ENCODE peak calls at places on chromosomes 1 and 21, in five cellular contexts. One of them, this sample, is unnamed.

GRCh38 chr1:75264112-75264511 is 129.9 kb downstream of the LHX8 start:
- DNase-seq in fibroblast of mammary gland: no peak
- DNase-seq in GM20000: no peak
- DNase-seq in tibial artery: no peak
- DNase-seq in body of pancreas: peak
- DNase-seq in this sample: no peak

GRCh38 chr1:46110521-46110920 is 21.9 kb downstream of the PIK3R3 start:
- DNase-seq in tibial artery: no peak
- DNase-seq in fibroblast of mammary gland: no peak
- DNase-seq in body of pancreas: no peak
- DNase-seq in GM20000: no peak
- DNase-seq in this sample: no peak

GRCh38 chr1:7722670-7723012 is 48.5 kb upstream of the VAMP3 start:
- DNase-seq in GM20000: no peak
- DNase-seq in tibial artery: no peak
- DNase-seq in body of pancreas: no peak
- DNase-seq in fibroblast of mammary gland: no peak
- DNase-seq in this sample: no peak

GRCh38 chr1:225409051-225409450 is 18.8 kb downstream of the LBR start:
- DNase-seq in GM20000: no peak
- DNase-seq in tibial artery: no peak
- DNase-seq in body of pancreas: no peak
- DNase-seq in fibroblast of mammary gland: no peak
- DNase-seq in this sample: no peak

GRCh38 chr1:150559627-150560010 is 10.4 kb downstream of the ADAMTSL4 start:
- DNase-seq in GM20000: no peak
- DNase-seq in fibroblast of mammary gland: no peak
- DNase-seq in body of pancreas: no peak
- DNase-seq in tibial artery: no peak
- DNase-seq in this sample: no peak

GRCh38 chr1:226874579-226875425 is 4.4 kb downstream of the PSEN2 start:
- DNase-seq in body of pancreas: no peak
- DNase-seq in fibroblast of mammary gland: no peak
- DNase-seq in GM20000: no peak
- DNase-seq in tibial artery: peak
- DNase-seq in this sample: no peak

GRCh38 chr1:3460653-3461237 is 6.3 kb downstream of the ARHGEF16 start:
- DNase-seq in fibroblast of mammary gland: no peak
- DNase-seq in body of pancreas: peak
- DNase-seq in GM20000: no peak
- DNase-seq in tibial artery: no peak
- DNase-seq in this sample: no peak

GRCh38 chr1:12001249-12001917 is 17.9 kb upstream of the MIIP start:
- DNase-seq in GM20000: no peak
- DNase-seq in body of pancreas: no peak
- DNase-seq in fibroblast of mammary gland: peak
- DNase-seq in tibial artery: no peak
- DNase-seq in this sample: no peak

GRCh38 chr1:9542425-9542824 is 3.2 kb downstream of the SLC25A33 start:
- DNase-seq in body of pancreas: no peak
- DNase-seq in fibroblast of mammary gland: peak
- DNase-seq in tibial artery: no peak
- DNase-seq in GM20000: no peak
- DNase-seq in this sample: no peak

GRCh38 chr1:185987611-185988441 is 253.6 kb downstream of the HMCN1 start:
- DNase-seq in fibroblast of mammary gland: no peak
- DNase-seq in GM20000: no peak
- DNase-seq in tibial artery: no peak
- DNase-seq in body of pancreas: no peak
- DNase-seq in this sample: no peak

GRCh38 chr1:212591922-212592321 is 16.6 kb upstream of the ATF3 start:
- DNase-seq in GM20000: no peak
- DNase-seq in body of pancreas: no peak
- DNase-seq in fibroblast of mammary gland: no peak
- DNase-seq in tibial artery: no peak
- DNase-seq in this sample: no peak

GRCh38 chr1:225828706-225829344 is 18.9 kb downstream of the EPHX1 start:
- DNase-seq in fibroblast of mammary gland: no peak
- DNase-seq in tibial artery: no peak
- DNase-seq in body of pancreas: no peak
- DNase-seq in GM20000: no peak
- DNase-seq in this sample: no peak

GRCh38 chr1:11787251-11787803 is 18.4 kb downstream of the MTHFR start:
- DNase-seq in tibial artery: peak
- DNase-seq in body of pancreas: peak
- DNase-seq in GM20000: no peak
- DNase-seq in fibroblast of mammary gland: peak
- DNase-seq in this sample: peak

GRCh38 chr21:42433946-42434551 is 30.3 kb downstream of the UBASH3A start:
- DNase-seq in fibroblast of mammary gland: no peak
- DNase-seq in GM20000: no peak
- DNase-seq in tibial artery: no peak
- DNase-seq in body of pancreas: no peak
- DNase-seq in this sample: peak

GRCh38 chr1:2105781-2106524 is 55.7 kb downstream of the PRKCZ start:
- DNase-seq in fibroblast of mammary gland: no peak
- DNase-seq in tibial artery: no peak
- DNase-seq in GM20000: no peak
- DNase-seq in body of pancreas: no peak
- DNase-seq in this sample: no peak

GRCh38 chr1:20983297-20983889 is 193.3 kb downstream of the EIF4G3 start:
- DNase-seq in GM20000: no peak
- DNase-seq in body of pancreas: no peak
- DNase-seq in tibial artery: no peak
- DNase-seq in fibroblast of mammary gland: no peak
- DNase-seq in this sample: no peak
- TF ChIP-seq CTCF in GM20000: no peak
- TF ChIP-seq CTCF in body of pancreas: no peak
- TF ChIP-seq CTCF in tibial artery: no peak
- TF ChIP-seq CTCF in fibroblast of mammary gland: no peak
- TF ChIP-seq CTCF in this sample: no peak

GRCh38 chr1:41844255-41844654 is 74.5 kb downstream of the HIVEP3 start:
- DNase-seq in tibial artery: no peak
- DNase-seq in fibroblast of mammary gland: no peak
- DNase-seq in GM20000: no peak
- DNase-seq in body of pancreas: no peak
- DNase-seq in this sample: no peak

GRCh38 chr1:41842282-41842681 is 76.4 kb downstream of the HIVEP3 start:
- DNase-seq in GM20000: no peak
- DNase-seq in tibial artery: no peak
- DNase-seq in fibroblast of mammary gland: no peak
- DNase-seq in body of pancreas: no peak
- DNase-seq in this sample: no peak

GRCh38 chr1:41840592-41841246 is 78.0 kb downstream of the HIVEP3 start:
- DNase-seq in body of pancreas: no peak
- DNase-seq in GM20000: no peak
- DNase-seq in fibroblast of mammary gland: no peak
- DNase-seq in tibial artery: no peak
- DNase-seq in this sample: peak

GRCh38 chr1:41844781-41845180 is 73.9 kb downstream of the HIVEP3 start:
- DNase-seq in fibroblast of mammary gland: no peak
- DNase-seq in body of pancreas: no peak
- DNase-seq in tibial artery: no peak
- DNase-seq in GM20000: no peak
- DNase-seq in this sample: no peak

GRCh38 chr1:41843378-41843777 is 75.3 kb downstream of the HIVEP3 start:
- DNase-seq in body of pancreas: no peak
- DNase-seq in tibial artery: no peak
- DNase-seq in GM20000: no peak
- DNase-seq in fibroblast of mammary gland: peak
- DNase-seq in this sample: no peak
- TF ChIP-seq CTCF in body of pancreas: no peak
- TF ChIP-seq CTCF in tibial artery: no peak
- TF ChIP-seq CTCF in GM20000: no peak
- TF ChIP-seq CTCF in fibroblast of mammary gland: no peak
- TF ChIP-seq CTCF in this sample: no peak

GRCh38 chr1:27638047-27638734 is 3.2 kb upstream of the FGR start:
- DNase-seq in GM20000: no peak
- DNase-seq in fibroblast of mammary gland: no peak
- DNase-seq in tibial artery: no peak
- DNase-seq in body of pancreas: no peak
- DNase-seq in this sample: no peak
- TF ChIP-seq CTCF in GM20000: no peak
- TF ChIP-seq CTCF in fibroblast of mammary gland: no peak
- TF ChIP-seq CTCF in tibial artery: no peak
- TF ChIP-seq CTCF in body of pancreas: no peak
- TF ChIP-seq CTCF in this sample: no peak

GRCh38 chr1:101044749-101045148 is 19.2 kb upstream of the DPH5 start:
- DNase-seq in GM20000: no peak
- DNase-seq in body of pancreas: no peak
- DNase-seq in fibroblast of mammary gland: no peak
- DNase-seq in tibial artery: no peak
- DNase-seq in this sample: no peak
- TF ChIP-seq CTCF in GM20000: no peak
- TF ChIP-seq CTCF in body of pancreas: no peak
- TF ChIP-seq CTCF in fibroblast of mammary gland: no peak
- TF ChIP-seq CTCF in tibial artery: no peak
- TF ChIP-seq CTCF in this sample: no peak

DNA sequence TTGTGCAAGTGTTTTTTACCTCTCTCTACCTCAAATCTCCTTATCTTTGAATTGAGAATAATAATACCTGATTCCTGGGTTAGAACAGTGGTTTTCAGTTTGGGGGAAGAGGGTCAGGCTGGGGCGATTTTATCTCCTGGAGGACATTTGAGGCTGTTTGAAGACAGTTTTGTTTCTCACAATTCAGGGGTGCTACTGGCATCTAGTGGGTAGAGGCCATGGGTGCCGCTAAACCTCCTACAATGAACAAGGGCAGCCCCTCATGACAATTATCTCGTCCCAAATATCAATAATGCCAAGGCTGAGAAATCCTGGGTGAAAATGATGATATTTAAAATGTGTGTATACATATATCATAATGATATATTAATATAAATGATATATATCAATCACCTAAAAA is 139.1 kb upstream of the USH2A start:
- DNase-seq in body of pancreas: no peak
- DNase-seq in GM20000: no peak
- DNase-seq in tibial artery: no peak
- DNase-seq in fibroblast of mammary gland: no peak
- DNase-seq in this sample: peak
- TF ChIP-seq CTCF in body of pancreas: no peak
- TF ChIP-seq CTCF in GM20000: no peak
- TF ChIP-seq CTCF in tibial artery: no peak
- TF ChIP-seq CTCF in fibroblast of mammary gland: no peak
- TF ChIP-seq CTCF in this sample: no peak

DNA sequence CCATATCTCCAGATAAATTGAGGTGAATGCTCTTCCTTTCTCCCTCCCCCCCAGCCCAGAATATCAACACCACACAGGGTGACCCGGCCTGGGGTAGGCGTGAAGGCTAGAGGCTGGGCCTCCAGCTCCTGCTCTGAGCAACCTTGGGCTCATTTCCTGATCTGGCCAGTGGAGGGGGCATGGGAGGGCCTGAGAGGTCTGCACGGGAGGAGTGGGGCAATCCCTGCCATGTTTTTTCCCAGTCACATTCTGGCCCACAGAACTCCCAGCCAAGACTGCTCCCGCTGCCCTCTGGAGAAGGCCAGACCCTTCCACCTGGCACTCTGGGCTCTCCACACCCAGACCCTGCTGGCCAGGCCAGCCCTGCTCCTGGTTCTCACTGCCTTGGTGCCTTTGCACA is 3.9 kb downstream of the CLDN19 start:
- DNase-seq in tibial artery: no peak
- DNase-seq in fibroblast of mammary gland: peak
- DNase-seq in body of pancreas: no peak
- DNase-seq in GM20000: peak
- DNase-seq in this sample: peak
- TF ChIP-seq CTCF in tibial artery: no peak
- TF ChIP-seq CTCF in fibroblast of mammary gland: peak
- TF ChIP-seq CTCF in body of pancreas: no peak
- TF ChIP-seq CTCF in GM20000: no peak
- TF ChIP-seq CTCF in this sample: no peak

DNA sequence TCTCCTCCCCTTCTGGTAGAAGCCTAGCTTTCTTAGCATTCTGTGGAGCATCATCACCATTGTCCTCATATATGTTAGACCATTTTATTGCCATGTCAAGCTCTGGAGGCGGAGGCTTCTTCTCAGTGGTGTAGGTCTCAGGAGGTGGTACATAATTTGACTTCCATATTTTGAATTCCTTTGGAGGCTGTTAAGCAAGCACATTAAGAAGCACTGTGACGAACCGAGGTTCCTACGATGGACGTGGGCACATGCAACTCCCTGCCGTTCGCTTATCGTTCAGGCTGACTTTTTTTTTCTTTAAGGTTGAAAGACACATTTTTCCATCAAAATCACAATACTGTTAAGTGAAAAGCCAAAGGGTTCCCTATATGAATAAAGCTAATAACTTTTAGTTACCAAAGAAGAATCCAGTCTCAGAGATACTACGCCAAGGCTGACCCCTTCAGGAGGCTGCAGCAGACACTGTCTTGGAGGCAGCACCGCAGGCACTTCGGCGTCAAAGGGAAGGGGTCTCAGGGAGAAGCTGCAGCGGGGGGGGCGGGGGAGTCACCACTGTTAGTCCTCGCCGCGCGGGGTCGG is 835 bp downstream of the C1orf52 start:
- DNase-seq in GM20000: no peak
- DNase-seq in tibial artery: no peak
- DNase-seq in fibroblast of mammary gland: no peak
- DNase-seq in body of pancreas: no peak
- DNase-seq in this sample: no peak
- TF ChIP-seq CTCF in GM20000: no peak
- TF ChIP-seq CTCF in tibial artery: no peak
- TF ChIP-seq CTCF in fibroblast of mammary gland: no peak
- TF ChIP-seq CTCF in body of pancreas: no peak
- TF ChIP-seq CTCF in this sample: no peak

GRCh38 chr21:34635307-34635706 is 20.4 kb upstream of the RCAN1 start:
- DNase-seq in GM20000: no peak
- DNase-seq in tibial artery: no peak
- DNase-seq in body of pancreas: no peak
- DNase-seq in fibroblast of mammary gland: no peak
- DNase-seq in this sample: peak
- TF ChIP-seq CTCF in GM20000: peak
- TF ChIP-seq CTCF in tibial artery: no peak
- TF ChIP-seq CTCF in body of pancreas: peak
- TF ChIP-seq CTCF in fibroblast of mammary gland: peak
- TF ChIP-seq CTCF in this sample: peak

DNA sequence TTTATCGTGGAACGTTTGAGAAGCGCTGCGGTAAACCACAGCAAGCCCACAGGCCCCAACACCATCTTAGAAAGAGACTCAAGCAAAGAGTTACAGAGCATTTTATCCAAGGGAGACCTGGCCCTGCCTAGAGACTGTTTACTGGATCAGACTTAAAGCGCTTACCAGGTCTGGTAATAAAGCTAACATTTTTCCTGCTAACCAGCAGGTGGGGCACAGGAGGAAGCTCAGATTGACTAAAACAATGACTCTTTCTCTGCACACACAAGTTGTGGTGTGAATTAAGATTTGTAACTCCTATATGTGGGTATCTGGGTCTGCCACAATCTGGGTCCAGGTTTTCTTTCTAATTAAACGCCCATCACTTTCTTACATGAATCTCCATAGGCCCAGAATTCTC is 136.5 kb upstream of the ETS2 start:
- DNase-seq in body of pancreas: no peak
- DNase-seq in tibial artery: no peak
- DNase-seq in fibroblast of mammary gland: peak
- DNase-seq in GM20000: peak
- DNase-seq in this sample: peak
- TF ChIP-seq CTCF in body of pancreas: peak
- TF ChIP-seq CTCF in tibial artery: peak
- TF ChIP-seq CTCF in fibroblast of mammary gland: peak
- TF ChIP-seq CTCF in GM20000: peak
- TF ChIP-seq CTCF in this sample: no peak

This sample was measured in Calu3.